ENCODE peak calls at places on chromosome 14, in nine cellular contexts. D is GM23248, Y is neural progenitor cell, L is hepatocyte, T is IMR-90, V is fibroblast of lung, J is PC-3, Q is AG04450, P is body of pancreas. X is an unnamed sample.

GRCh38 chr14:48243900-48244299 is 568.5 kb upstream of the MDGA2 start:
- DNase-seq in D (no peak), Y (no peak), L (no peak), T (no peak), V (no peak), J (no peak), Q (no peak), P (no peak), X (no peak)

GRCh38 chr14:51595831-51596472 is 55.8 kb upstream of the FRMD6 start:
- DNase-seq in D (no peak), Y (no peak), L (no peak), T (no peak), V (no peak), J (no peak), Q (no peak), P (no peak), X (no peak)

GRCh38 chr14:50067723-50068495 is 48.5 kb downstream of the VCPKMT start:
- DNase-seq in D (peak), Y (no peak), L (no peak), T (peak), V (peak), J (peak), Q (no peak), P (peak), X (peak)

GRCh38 chr14:25132734-25133422 is 82.9 kb upstream of the STXBP6 start:
- DNase-seq in D (peak), Y (peak), L (peak), T (peak), V (peak), J (peak), Q (no peak), P (peak), X (no peak)

GRCh38 chr14:22184157-22185025 is 404.6 kb downstream of the DAD1 start:
- DNase-seq in D (no peak), Y (no peak), L (no peak), T (peak), V (peak), J (peak), Q (no peak), P (no peak), X (no peak)

GRCh38 chr14:99581371-99581770 is 22.6 kb downstream of the CCDC85C start:
- DNase-seq in D (no peak), Y (peak), L (no peak), T (no peak), V (no peak), J (no peak), Q (no peak), P (no peak), X (no peak)

GRCh38 chr14:56119221-56119967 is 1.2 kb downstream of the PELI2 start:
- DNase-seq in D (peak), Y (peak), L (peak), T (peak), V (peak), J (no peak), Q (no peak), P (peak), X (no peak)

GRCh38 chr14:78083837-78084236 is 86.3 kb upstream of the NRXN3 start:
- DNase-seq in D (peak), Y (no peak), L (no peak), T (no peak), V (no peak), J (no peak), Q (no peak), P (no peak), X (no peak)

GRCh38 chr14:64726585-64726890 is 22.3 kb downstream of the PLEKHG3 start:
- DNase-seq in D (peak), Y (no peak), L (peak), T (peak), V (no peak), J (peak), Q (no peak), P (peak), X (peak)

GRCh38 chr14:37037636-37038387 is 134.6 kb downstream of the SLC25A21 start:
- DNase-seq in D (peak), Y (no peak), L (no peak), T (no peak), V (no peak), J (no peak), Q (no peak), P (no peak), X (no peak)

GRCh38 chr14:94821705-94822104 is 51.8 kb upstream of the GSC start:
- DNase-seq in D (no peak), Y (no peak), L (no peak), T (no peak), V (no peak), J (no peak), Q (no peak), P (no peak), X (no peak)

GRCh38 chr14:88248606-88249005 is 74.5 kb downstream of the KCNK10 start:
- DNase-seq in D (peak), Y (no peak), L (peak), T (no peak), V (no peak), J (peak), Q (no peak), P (no peak), X (no peak)

GRCh38 chr14:100581228-100582145 is 5.7 kb downstream of the BEGAIN start:
- DNase-seq in D (no peak), Y (no peak), L (no peak), T (no peak), V (no peak), J (no peak), Q (no peak), P (peak), X (no peak)

GRCh38 chr14:67622675-67623074 is 3.0 kb downstream of the ARG2 start:
- DNase-seq in D (peak), Y (peak), L (peak), T (peak), V (peak), J (peak), Q (no peak), P (peak), X (peak)

GRCh38 chr14:26173581-26173980 is 424.3 kb downstream of the NOVA1 start:
- DNase-seq in D (peak), Y (no peak), L (no peak), T (no peak), V (peak), J (peak), Q (no peak), P (no peak), X (no peak)

GRCh38 chr14:104513641-104514046 is 65.9 kb upstream of the C14orf180 start:
- DNase-seq in D (no peak), Y (no peak), L (no peak), T (no peak), V (no peak), J (no peak), Q (no peak), P (no peak), X (no peak)

GRCh38 chr14:55122441-55122986 is 6.5 kb upstream of the LGALS3 start:
- DNase-seq in D (no peak), Y (no peak), L (peak), T (peak), V (peak), J (peak), Q (no peak), P (peak), X (no peak)

GRCh38 chr14:50452979-50453705 is 56.5 kb upstream of the CDKL1 start:
- DNase-seq in D (peak), Y (no peak), L (peak), T (peak), V (peak), J (peak), Q (peak), P (no peak), X (peak)

GRCh38 chr14:95453713-95453980 is 62.8 kb downstream of the SYNE3 start:
- DNase-seq in D (no peak), Y (no peak), L (no peak), T (no peak), V (no peak), J (no peak), Q (no peak), P (no peak), X (no peak)

GRCh38 chr14:71703477-71703876 is 228.8 kb upstream of the RGS6 start:
- DNase-seq in D (peak), Y (peak), L (no peak), T (peak), V (peak), J (no peak), Q (no peak), P (no peak), X (no peak)

GRCh38 chr14:104554088-104554607 is 25.4 kb upstream of the C14orf180 start:
- DNase-seq in D (no peak), Y (no peak), L (no peak), T (no peak), V (no peak), J (no peak), Q (no peak), P (peak), X (no peak)

GRCh38 chr14:59435987-59436386 is 29.2 kb downstream of the GPR135 start:
- DNase-seq in D (no peak), Y (no peak), L (no peak), T (no peak), V (no peak), J (no peak), Q (no peak), P (no peak), X (no peak)

GRCh38 chr14:48035836-48036235 is 360.4 kb upstream of the MDGA2 start:
- DNase-seq in D (no peak), Y (peak), L (no peak), T (no peak), V (no peak), J (no peak), Q (no peak), P (no peak), X (no peak)

GRCh38 chr14:103372552-103373304 is 12.5 kb upstream of the MARK3 start:
- DNase-seq in D (peak), Y (peak), L (peak), T (peak), V (peak), J (peak), Q (peak), P (no peak), X (peak)

GRCh38 chr14:50423529-50423928 is 26.8 kb upstream of the CDKL1 start:
- DNase-seq in D (no peak), Y (no peak), L (no peak), T (no peak), V (no peak), J (no peak), Q (no peak), P (no peak), X (no peak)

GRCh38 chr14:68181395-68182326 is 362.1 kb downstream of the RAD51B start:
- DNase-seq in D (peak), Y (no peak), L (no peak), T (peak), V (peak), J (peak), Q (no peak), P (no peak), X (no peak)

GRCh38 chr14:50044040-50044651 is 72.2 kb downstream of the VCPKMT start:
- DNase-seq in D (no peak), Y (no peak), L (no peak), T (no peak), V (no peak), J (no peak), Q (no peak), P (no peak), X (no peak)

GRCh38 chr14:98171654-98172053 is 1100.3 kb downstream of the BCL11B start:
- DNase-seq in D (no peak), Y (no peak), L (no peak), T (no peak), V (no peak), J (no peak), Q (no peak), P (no peak), X (no peak)

GRCh38 chr14:58133739-58134138 is 18.3 kb downstream of the ARMH4 start:
- DNase-seq in D (peak), Y (no peak), L (peak), T (peak), V (peak), J (peak), Q (peak), P (no peak), X (peak)

GRCh38 chr14:77616133-77616453 is 344 bp downstream of the SPTLC2 start:
- DNase-seq in D (peak), Y (no peak), L (no peak), T (no peak), V (no peak), J (no peak), Q (no peak), P (no peak), X (no peak)

DNA sequence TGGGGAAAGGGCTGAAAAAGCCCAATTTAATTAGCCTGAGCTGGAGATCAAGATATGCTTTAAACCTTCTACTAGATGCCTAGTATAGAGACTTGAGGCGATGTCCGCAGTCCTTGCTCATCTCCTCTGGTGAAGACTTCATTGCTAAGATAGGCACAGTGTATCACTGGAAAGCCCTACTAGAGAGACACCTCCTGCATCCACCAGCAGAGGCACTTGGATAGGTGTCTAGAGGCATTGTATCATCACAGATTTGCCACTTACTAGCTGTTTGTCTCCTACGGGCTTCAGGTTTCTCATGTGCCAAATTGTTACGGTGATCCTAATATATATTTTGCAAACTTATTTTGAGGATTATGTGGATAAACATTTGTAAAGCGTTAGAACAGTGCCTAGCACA is 1048.5 kb downstream of the GALC start:
- DNase-seq in D (no peak), Y (no peak), L (no peak), T (no peak), V (no peak), J (no peak), Q (no peak), P (no peak), X (no peak)
- H3K27ac ChIP-seq in D (no peak), Y (no peak), L (no peak), T (no peak), V (no peak), J (no peak), Q (no peak), P (no peak), X (no peak)

DNA sequence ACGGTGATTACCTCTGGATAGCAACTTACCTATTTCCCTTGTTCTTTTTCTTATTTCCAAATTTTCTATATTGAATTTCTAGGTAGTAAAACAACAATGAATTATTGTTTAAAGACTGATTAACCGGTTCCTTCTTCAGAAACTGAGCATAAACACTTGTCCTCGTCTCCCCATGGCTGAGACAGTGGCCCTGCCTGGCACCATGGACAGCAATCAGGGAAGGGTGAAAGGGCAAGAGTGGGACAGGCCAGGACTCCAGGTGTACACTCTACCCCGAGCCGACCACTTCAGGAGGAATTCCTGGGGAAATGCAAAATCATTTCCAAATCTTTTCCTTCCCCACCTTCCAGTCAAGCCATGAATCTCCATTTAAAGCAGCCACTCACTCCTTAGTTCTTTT is 48.8 kb upstream of the LTBP2 start:
- DNase-seq in D (no peak), Y (no peak), L (no peak), T (no peak), V (no peak), J (no peak), Q (no peak), P (no peak), X (no peak)
- H3K27ac ChIP-seq in D (no peak), Y (no peak), L (no peak), T (no peak), V (no peak), J (no peak), Q (no peak), P (no peak), X (no peak)

DNA sequence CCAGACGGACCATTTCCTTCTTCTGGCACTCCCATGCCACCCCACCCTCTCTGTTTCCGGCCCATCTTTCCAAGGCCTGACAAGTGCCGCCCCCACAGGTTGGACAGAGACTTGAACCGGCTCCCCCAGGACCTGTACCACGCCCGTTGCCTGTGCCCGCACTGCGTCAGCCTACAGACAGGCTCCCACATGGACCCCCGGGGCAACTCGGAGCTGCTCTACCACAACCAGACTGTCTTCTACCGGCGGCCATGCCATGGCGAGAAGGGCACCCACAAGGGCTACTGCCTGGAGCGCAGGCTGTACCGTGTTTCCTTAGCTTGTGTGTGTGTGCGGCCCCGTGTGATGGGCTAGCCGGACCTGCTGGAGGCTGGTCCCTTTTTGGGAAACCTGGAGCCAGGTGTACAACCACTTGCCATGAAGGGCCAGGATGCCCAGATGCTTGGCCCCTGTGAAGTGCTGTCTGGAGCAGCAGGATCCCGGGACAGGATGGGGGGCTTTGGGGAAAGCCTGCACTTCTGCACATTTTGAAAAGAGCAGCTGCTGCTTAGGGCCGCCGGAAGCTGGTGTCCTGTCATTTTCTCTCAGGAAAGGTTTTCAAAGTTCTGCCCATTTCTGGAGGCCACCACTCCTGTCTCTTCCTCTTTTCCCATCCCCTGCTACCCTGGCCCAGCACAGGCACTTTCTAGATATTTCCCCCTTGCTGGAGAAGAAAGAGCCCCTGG is 1.2 kb upstream of the CMTM5 start:
- DNase-seq in D (no peak), Y (no peak), L (no peak), T (no peak), V (no peak), J (no peak), Q (no peak), P (no peak), X (no peak)
- H3K27ac ChIP-seq in D (no peak), Y (no peak), L (no peak), T (no peak), V (no peak), J (no peak), Q (no peak), P (no peak), X (no peak)

GRCh38 chr14:23883684-23884540 is 69.7 kb upstream of the DHRS4 start:
- DNase-seq in D (no peak), Y (no peak), L (no peak), T (no peak), V (no peak), J (no peak), Q (no peak), P (peak), X (no peak)
- H3K27ac ChIP-seq in D (no peak), Y (no peak), L (no peak), T (no peak), V (no peak), J (no peak), Q (no peak), P (peak), X (no peak)

GRCh38 chr14:69261761-69262331 is 1.9 kb downstream of the GALNT16 start:
- DNase-seq in D (peak), Y (peak), L (peak), T (peak), V (no peak), J (no peak), Q (no peak), P (no peak), X (no peak)

GRCh38 chr14:69263364-69263763 is 3.4 kb downstream of the GALNT16 start:
- DNase-seq in D (peak), Y (no peak), L (no peak), T (peak), V (peak), J (peak), Q (peak), P (peak), X (no peak)

GRCh38 chr14:69260979-69261605 is 1.1 kb downstream of the GALNT16 start:
- DNase-seq in D (peak), Y (peak), L (peak), T (no peak), V (no peak), J (peak), Q (no peak), P (peak), X (no peak)

GRCh38 chr14:69263771-69264170 is 3.8 kb downstream of the GALNT16 start:
- DNase-seq in D (peak), Y (no peak), L (no peak), T (no peak), V (no peak), J (no peak), Q (no peak), P (no peak), X (no peak)

GRCh38 chr14:69262516-69262915 is 2.6 kb downstream of the GALNT16 start:
- DNase-seq in D (no peak), Y (peak), L (no peak), T (no peak), V (no peak), J (no peak), Q (no peak), P (no peak), X (no peak)
- H3K27ac ChIP-seq in D (no peak), Y (no peak), L (peak), T (no peak), V (no peak), J (no peak), Q (no peak), P (no peak), X (no peak)

GRCh38 chr14:102196008-102196407 is 56.3 kb downstream of the WDR20 start:
- DNase-seq in D (no peak), Y (no peak), L (no peak), T (no peak), V (no peak), J (no peak), Q (no peak), P (no peak), X (no peak)
- H3K27ac ChIP-seq in D (no peak), Y (no peak), L (no peak), T (no peak), V (no peak), J (no peak), Q (no peak), P (no peak), X (no peak)